ENCODE peak calls at places on chromosomes 4 and X, in four cellular contexts. O is H9, T is IMR-90, R is H1. D is an unnamed sample.

GRCh38 chrX:1734806-1735205 is 119.9 kb downstream of the ASMT start:
- DNase-seq in O (no peak), T (no peak), R (no peak), D (peak)

GRCh38 chrX:110734894-110735541 is 60.6 kb downstream of the CHRDL1 start:
- DNase-seq in O (no peak), T (peak), R (no peak), D (peak)

GRCh38 chr4:112563431-112564200 is 47.6 kb upstream of the NEUROG2 start:
- DNase-seq in O (no peak), T (no peak), R (no peak), D (no peak)

GRCh38 chr4:176054942-176055341 is 10.7 kb upstream of the WDR17 start:
- DNase-seq in O (no peak), T (no peak), R (no peak), D (peak)

GRCh38 chr4:14810121-14810520 is 192.2 kb upstream of the CPEB2 start:
- DNase-seq in O (no peak), T (no peak), R (no peak), D (no peak)

GRCh38 chrX:103330601-103331397 is 760 bp downstream of the TCEAL7 start:
- DNase-seq in O (peak), T (peak), R (no peak), D (peak)

GRCh38 chr4:173448103-173448502 is 49.2 kb upstream of the SCRG1 start:
- DNase-seq in O (no peak), T (peak), R (no peak), D (no peak)

GRCh38 chr4:140222175-140222574 is 68.2 kb upstream of the MAML3 start:
- DNase-seq in O (no peak), T (peak), R (no peak), D (no peak)

GRCh38 chrX:49761481-49761880 is 65.7 kb upstream of the PAGE1 start:
- DNase-seq in O (no peak), T (peak), R (no peak), D (peak)

GRCh38 chrX:123988423-123989116 is 27.1 kb downstream of the STAG2 start:
- DNase-seq in O (no peak), T (no peak), R (no peak), D (no peak)

GRCh38 chrX:49139713-49140112 is 16.2 kb upstream of the GPKOW start:
- DNase-seq in O (no peak), T (no peak), R (no peak), D (no peak)

GRCh38 chrX:129655547-129656248 is 942 bp upstream of the APLN start:
- DNase-seq in O (peak), T (no peak), R (no peak), D (peak)

GRCh38 chrX:1909419-1910206 is 294.8 kb downstream of the ASMT start:
- DNase-seq in O (no peak), T (no peak), R (no peak), D (no peak)

GRCh38 chrX:77160301-77160700 is 286.9 kb upstream of the FGF16 start:
- DNase-seq in O (peak), T (no peak), R (peak), D (peak)

GRCh38 chr4:59195867-59196266 is 2004.3 kb upstream of the ADGRL3 start:
- DNase-seq in O (no peak), T (no peak), R (no peak), D (no peak)

GRCh38 chr4:111776546-111776945 is 368.7 kb upstream of the FAM241A start:
- DNase-seq in O (no peak), T (no peak), R (no peak), D (no peak)

GRCh38 chrX:13254076-13254785 is 65.6 kb downstream of the ATXN3L start:
- DNase-seq in O (no peak), T (peak), R (no peak), D (peak)

DNA sequence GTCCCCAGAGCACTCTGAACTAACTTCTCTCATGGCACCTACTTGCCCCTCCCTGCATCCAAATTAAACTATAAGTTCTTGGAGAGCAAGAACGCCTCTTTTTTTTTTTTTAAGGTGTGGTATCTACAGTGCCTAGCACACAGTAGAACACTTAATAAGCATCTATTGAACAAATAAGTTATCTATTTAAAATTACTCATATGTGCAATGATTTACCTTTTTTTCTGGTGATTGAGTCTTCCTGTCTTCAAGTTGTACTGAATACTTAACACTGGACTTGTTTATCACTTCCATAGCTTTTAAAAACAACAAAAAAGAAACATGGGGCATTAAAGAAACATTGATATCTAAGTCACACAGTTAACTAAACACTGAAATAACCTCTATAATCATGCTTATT is 29.1 kb downstream of the HAUS3 start:
- DNase-seq in O (no peak), T (no peak), R (no peak), D (no peak)
- H3K56ac ChIP-seq in O (no peak), T (no peak), R (no peak), D (no peak)

GRCh38 chr4:184719407-184719806 is 14.5 kb downstream of the CENPU start:
- DNase-seq in O (no peak), T (no peak), R (no peak), D (no peak)

DNA sequence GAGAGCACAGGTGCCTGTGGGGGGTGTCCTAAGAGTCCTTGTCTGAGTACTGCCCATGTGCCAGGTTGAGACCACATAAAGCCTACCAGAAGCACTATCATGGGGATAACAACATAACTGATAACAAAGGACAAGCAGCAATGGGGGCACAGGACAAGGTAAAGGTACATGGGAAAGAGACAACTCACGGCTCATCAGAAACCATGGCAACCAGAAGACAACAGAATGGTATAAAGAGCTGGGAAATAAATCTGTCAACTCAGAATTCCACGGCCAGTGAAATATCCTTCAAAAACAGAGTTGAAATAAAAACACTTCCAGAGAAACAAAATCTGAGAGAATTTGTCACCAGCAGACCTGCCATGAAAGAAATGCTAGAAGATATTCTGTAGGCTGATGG is 20.0 kb downstream of the CENPU start:
- DNase-seq in O (no peak), T (no peak), R (no peak), D (peak)
- H3K56ac ChIP-seq in O (no peak), T (no peak), R (no peak), D (no peak)

GRCh38 chr4:71566856-71567255 is 217.0 kb downstream of the GC start:
- DNase-seq in O (no peak), T (no peak), R (no peak), D (peak)

GRCh38 chr4:71570492-71570891 is 213.4 kb downstream of the GC start:
- DNase-seq in O (no peak), T (peak), R (no peak), D (no peak)

GRCh38 chr4:71568131-71568530 is 215.7 kb downstream of the GC start:
- DNase-seq in O (no peak), T (no peak), R (no peak), D (peak)

DNA sequence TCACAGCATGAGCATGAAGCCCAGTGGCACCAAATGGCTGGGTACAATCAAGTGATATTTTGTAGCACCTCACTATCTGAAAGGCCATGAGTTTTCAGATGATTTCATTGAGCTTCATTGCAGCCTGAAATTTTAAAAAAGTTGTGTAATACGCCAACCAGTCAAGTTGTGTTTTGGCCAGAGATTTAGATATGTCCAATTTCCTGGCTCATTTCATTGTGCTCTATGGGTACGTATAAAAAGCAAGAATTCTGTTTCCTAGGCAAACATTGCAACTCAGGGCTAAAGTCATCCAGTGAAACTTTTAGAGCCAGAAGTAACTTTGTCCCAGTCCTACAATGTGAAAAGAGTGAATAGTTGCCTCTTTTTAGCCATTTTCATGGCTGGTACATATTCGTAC is 212.5 kb downstream of the GC start:
- DNase-seq in O (no peak), T (no peak), R (no peak), D (no peak)
- H3K56ac ChIP-seq in O (no peak), T (no peak), R (no peak), D (no peak)

GRCh38 chrX:19642517-19643109 is 127.3 kb upstream of the MAP3K15 start:
- DNase-seq in O (no peak), T (no peak), R (no peak), D (no peak)
- H3K56ac ChIP-seq in O (no peak), T (no peak), R (no peak), D (no peak)

DNA sequence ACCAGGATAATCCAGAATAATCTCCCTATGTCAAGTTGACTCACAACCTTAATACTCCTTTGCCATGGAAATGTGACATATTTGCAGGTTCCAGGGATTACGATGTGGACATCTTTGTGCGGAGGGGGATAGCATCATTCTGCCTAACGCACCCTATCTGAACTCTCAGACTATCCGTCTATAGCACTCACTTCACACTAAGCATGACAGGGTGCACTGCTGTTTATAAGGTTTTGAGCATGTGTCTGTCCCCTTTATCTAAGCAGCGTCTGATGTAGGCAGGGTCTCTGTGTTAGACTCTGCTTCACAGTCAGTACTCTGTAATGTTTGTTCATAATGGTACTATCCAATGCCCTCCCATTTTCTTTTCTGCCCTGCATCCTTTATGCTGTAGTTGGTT is 43.4 kb upstream of the PRSS48 start:
- DNase-seq in O (no peak), T (no peak), R (no peak), D (no peak)
- H3K56ac ChIP-seq in O (no peak), T (no peak), R (no peak), D (no peak)

GRCh38 chr4:158428242-158428641 is 93.4 kb upstream of the RXFP1 start:
- DNase-seq in O (no peak), T (peak), R (no peak), D (no peak)
- H3K56ac ChIP-seq in O (no peak), T (no peak), R (no peak), D (no peak)

GRCh38 chr4:155761916-155762315 is 3.1 kb downstream of the GUCY1B1 start:
- DNase-seq in O (no peak), T (no peak), R (no peak), D (peak)

GRCh38 chr4:155759372-155760252 is 791 bp downstream of the GUCY1B1 start:
- DNase-seq in O (peak), T (peak), R (no peak), D (peak)

GRCh38 chr4:155761047-155761446 is 2.2 kb downstream of the GUCY1B1 start:
- DNase-seq in O (no peak), T (no peak), R (no peak), D (no peak)

GRCh38 chr4:155758500-155759371 is at the start of gene GUCY1B1:
- DNase-seq in O (peak), T (peak), R (peak), D (peak)

DNA sequence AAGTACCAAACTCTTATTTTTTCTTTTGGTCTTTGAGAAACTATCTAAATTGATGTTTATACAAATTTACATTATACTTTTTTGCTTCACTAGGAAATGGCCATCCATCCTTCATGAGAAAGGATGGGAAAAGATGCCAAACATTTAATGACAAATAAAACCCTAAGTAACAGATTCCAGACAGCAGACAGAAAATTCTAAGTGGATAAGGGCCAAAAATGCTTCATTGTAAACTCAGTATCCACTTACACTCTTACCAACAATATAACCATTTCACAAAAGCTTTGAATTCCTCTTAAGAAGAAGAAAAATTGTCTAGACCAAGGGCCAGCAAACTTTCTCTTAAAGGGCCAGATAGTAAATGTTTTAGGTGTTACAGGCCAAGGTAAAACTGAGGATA is 3.5 kb downstream of the GUCY1B1 start:
- DNase-seq in O (no peak), T (peak), R (no peak), D (no peak)
- H3K56ac ChIP-seq in O (no peak), T (no peak), R (no peak), D (no peak)

GRCh38 chr4:122346036-122346435 is 32.8 kb upstream of the ADAD1 start:
- DNase-seq in O (no peak), T (peak), R (no peak), D (no peak)
- H3K56ac ChIP-seq in O (no peak), T (no peak), R (no peak), D (no peak)

GRCh38 chr4:53536328-53536727 is 55.0 kb downstream of the LNX1 start:
- DNase-seq in O (no peak), T (no peak), R (no peak), D (no peak)

GRCh38 chr4:53534684-53535083 is 56.6 kb downstream of the LNX1 start:
- DNase-seq in O (no peak), T (no peak), R (no peak), D (no peak)

GRCh38 chr4:53535567-53535966 is 55.7 kb downstream of the LNX1 start:
- DNase-seq in O (no peak), T (no peak), R (no peak), D (no peak)

GRCh38 chr4:53541577-53542206 is 49.6 kb downstream of the LNX1 start:
- DNase-seq in O (no peak), T (peak), R (no peak), D (no peak)

DNA sequence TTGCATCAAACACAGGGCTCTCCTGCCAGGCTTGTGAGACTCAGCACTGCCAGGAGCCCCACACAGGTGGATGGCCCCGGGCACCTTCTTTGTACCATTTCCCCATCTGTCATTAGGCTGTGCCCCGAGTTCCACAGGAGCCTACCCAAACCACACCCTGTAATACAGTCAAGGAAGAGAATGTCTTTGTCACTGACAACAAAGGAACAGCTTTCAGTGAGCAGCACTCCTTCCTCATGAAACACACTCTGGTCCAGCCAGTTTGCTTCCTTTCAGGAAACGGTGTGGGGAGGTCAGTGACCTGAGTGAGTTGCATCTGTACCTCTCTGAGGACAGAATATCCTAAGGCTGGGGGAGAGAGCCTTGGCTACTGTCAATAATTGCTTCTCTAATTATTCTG is 53.7 kb downstream of the LNX1 start:
- DNase-seq in O (no peak), T (no peak), R (no peak), D (no peak)
- H3K56ac ChIP-seq in O (no peak), T (no peak), R (no peak), D (no peak)

D was measured in mesendoderm.